ENCODE peak calls at places on chromosome 22, in four cellular contexts. S is GM12878, G is H1, K is HepG2. Q is an unnamed sample.

GRCh38 chr22:17910561-17911311 is 113.6 kb downstream of the MICAL3 start:
- DNase-seq in K (no peak), G (no peak), S (no peak), Q (peak; percentile 61)

GRCh38 chr22:42365942-42366660 is 66.1 kb downstream of the NFAM1 start:
- DNase-seq in G (no peak), S (no peak), K (no peak), Q (no peak)

GRCh38 chr22:49966041-49966715 is 5.6 kb downstream of the PIM3 start:
- DNase-seq in K (no peak), G (no peak), S (no peak), Q (no peak)

GRCh38 chr22:45072322-45072903 is 62.6 kb upstream of the PHF21B start:
- DNase-seq in G (no peak), S (no peak), K (no peak), Q (no peak)

GRCh38 chr22:29753808-29754657 is 12.8 kb downstream of the ZMAT5 start:
- DNase-seq in S (no peak), G (no peak), K (no peak), Q (no peak)

GRCh38 chr22:25822344-25822743 is 80.4 kb downstream of the MYO18B start:
- DNase-seq in G (no peak), S (no peak), K (no peak), Q (no peak)

GRCh38 chr22:50004923-50005322 is 7.6 kb downstream of the IL17REL start:
- DNase-seq in S (no peak), G (no peak), K (no peak), Q (no peak)

GRCh38 chr22:19056951-19057401 is 65.2 kb downstream of the DGCR2 start:
- DNase-seq in S (no peak), K (no peak), G (no peak), Q (no peak)

GRCh38 chr22:32720924-32721323 is 80.6 kb upstream of the TIMP3 start:
- DNase-seq in S (no peak), G (no peak), K (peak; percentile 64), Q (no peak)

GRCh38 chr22:18114495-18114894 is 3.9 kb downstream of the TUBA8 start:
- DNase-seq in S (no peak), G (no peak), K (no peak), Q (no peak)

GRCh38 chr22:49352361-49353169 is 475.1 kb downstream of the BRD1 start:
- DNase-seq in G (no peak), K (no peak), S (no peak), Q (no peak)

GRCh38 chr22:49310354-49310753 is 517.3 kb downstream of the BRD1 start:
- DNase-seq in S (no peak), G (no peak), K (no peak), Q (no peak)

GRCh38 chr22:30742291-30743256 is 47.9 kb downstream of the OSBP2 start:
- DNase-seq in S (no peak), G (no peak), K (no peak), Q (no peak)

GRCh38 chr22:21760640-21761039 is 25.0 kb upstream of the YPEL1 start:
- DNase-seq in S (no peak), G (no peak), K (no peak), Q (no peak)

DNA sequence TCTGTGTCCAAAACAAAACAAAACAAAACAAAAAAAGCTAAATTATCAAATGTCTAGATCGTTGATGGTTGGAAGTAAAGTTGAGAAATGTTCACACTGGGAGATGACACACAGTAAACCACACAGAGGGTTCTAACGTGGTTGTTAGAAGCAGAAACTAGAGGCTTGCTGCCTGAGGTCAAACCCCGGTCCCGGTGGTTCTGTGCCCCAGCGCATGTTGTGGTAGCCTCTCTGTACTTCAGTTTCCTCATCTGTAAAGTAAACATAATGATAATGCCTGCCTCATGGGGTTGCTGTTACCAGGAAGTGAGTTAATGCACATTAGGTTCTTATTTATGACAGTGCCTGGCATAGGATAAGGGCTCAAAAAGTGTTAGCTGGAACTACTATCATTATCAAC is 33.4 kb downstream of the PPARA start:
- DNase-seq in S (no peak), G (no peak), K (no peak), Q (no peak)
- TF ChIP-seq SP1 in S (no peak), G (no peak), K (no peak), Q (no peak)

DNA sequence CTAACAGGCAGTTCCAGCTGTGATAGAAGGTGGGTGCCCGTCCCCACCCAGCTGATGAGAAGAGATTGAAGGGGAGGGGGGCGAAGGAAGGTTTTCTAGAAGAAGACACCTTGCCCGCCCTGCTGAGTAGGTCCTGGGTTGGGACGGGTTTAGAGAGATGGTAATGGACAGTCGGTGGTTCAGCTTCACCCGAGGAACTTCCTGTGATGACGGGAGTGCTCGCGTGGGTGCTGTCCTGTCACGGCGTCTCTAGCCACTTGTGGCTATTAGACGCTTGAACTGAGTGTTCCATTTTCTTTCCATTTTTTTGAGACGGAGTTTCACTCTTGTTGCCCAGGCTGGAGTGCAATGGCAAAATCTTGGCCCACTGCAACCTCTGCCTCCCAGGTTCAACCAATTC is 27.6 kb upstream of the MGAT3 start:
- DNase-seq in G (no peak), S (no peak), K (no peak), Q (no peak)
- TF ChIP-seq SUZ12 in G (no peak), S (no peak), K (no peak), Q (no peak)

GRCh38 chr22:46612904-46613605 is 7.1 kb upstream of the GRAMD4 start:
- DNase-seq in K (peak; percentile 35), S (no peak), G (no peak), Q (no peak)
- TF ChIP-seq SP1 in K (no peak), S (no peak), G (no peak), Q (no peak)

GRCh38 chr22:36244522-36245391 is 5.4 kb upstream of the APOL2 start:
- DNase-seq in G (no peak), K (no peak), S (no peak), Q (no peak)
- TF ChIP-seq SUZ12 in G (no peak), K (no peak), S (no peak), Q (no peak)

DNA sequence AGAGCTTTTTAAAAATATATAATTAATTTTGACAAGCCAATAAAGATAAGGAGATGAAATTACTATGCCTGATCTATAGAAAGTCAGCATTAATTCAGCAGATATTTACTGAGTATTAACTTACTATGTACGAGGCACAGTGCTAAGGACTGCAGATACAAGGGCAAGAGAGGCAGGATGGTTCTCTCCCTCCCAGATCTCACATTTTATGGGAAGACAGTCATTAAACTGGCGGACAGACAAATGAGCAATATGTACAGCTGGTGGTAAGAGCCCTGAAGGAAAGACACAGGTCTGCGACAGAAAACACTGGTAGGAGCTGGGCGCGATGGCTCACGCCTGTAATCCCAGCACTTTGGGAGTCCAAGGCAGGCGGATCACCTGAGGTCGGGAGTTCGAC is 36.8 kb downstream of the MCHR1 start:
- DNase-seq in G (no peak), S (no peak), K (no peak), Q (peak; percentile 37)
- TF ChIP-seq SP1 in G (no peak), S (no peak), K (no peak), Q (no peak)

DNA sequence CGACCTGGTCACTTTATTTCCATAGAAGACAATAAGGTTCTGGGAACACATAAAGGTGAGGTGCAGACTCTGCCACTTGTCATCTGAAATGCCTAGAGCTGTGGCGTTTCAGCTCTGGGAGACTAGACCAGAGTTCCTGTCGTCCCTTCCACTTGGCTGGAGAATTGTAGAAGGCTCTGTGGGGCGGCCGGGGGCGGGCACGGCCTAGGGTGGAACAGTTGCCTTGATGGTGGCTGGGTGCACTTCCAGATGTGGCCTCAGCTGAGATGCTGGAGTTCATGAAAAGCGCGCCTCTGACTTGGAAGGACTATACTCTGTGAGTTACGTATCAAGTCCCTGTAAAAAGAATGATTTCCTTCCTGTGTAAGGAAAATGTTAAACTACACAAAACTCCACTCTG is 16.8 kb downstream of the TRMU start:
- DNase-seq in G (no peak), S (no peak), K (no peak), Q (no peak)
- TF ChIP-seq SUZ12 in G (no peak), S (no peak), K (no peak), Q (no peak)

DNA sequence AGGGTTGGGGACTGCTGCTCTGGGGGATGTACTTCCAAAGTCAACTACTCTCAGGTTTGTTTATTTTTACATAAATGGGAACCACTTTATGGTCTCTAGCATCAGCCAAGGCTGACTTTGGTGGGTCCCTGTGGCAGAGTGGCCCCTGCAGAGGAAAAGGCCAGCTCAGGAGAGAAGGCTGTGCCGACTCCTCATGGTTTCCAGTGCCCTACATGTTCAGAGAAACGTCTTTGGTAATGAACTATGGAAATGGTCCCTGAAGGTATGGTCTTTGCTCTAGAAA is 3.0 kb upstream of the ZDHHC8 start:
- DNase-seq in S (no peak), K (no peak), G (no peak), Q (no peak)
- TF ChIP-seq SP1 in S (no peak), K (no peak), G (no peak), Q (no peak)

DNA sequence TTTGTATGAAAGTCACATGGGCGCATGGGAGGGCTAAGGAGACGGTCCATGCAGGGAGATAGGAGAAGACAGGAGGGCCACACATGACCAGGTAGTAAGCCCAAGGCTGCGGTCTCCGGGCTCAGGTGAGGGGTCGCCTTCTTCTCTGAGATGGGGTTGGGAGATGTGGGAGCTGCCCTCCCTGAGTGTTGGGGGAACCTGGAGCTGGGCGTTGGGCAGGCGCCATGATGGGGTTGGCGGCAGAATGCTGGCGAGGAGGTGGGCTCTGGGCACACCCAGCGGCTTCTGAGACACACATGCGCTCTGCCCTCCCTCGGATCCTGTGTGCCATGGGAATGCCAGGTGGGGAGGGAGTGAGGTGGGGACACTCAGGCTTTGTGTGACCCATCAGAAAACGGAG is 254.8 kb downstream of the TBC1D22A start:
- DNase-seq in G (no peak), S (no peak), K (no peak), Q (no peak)
- TF ChIP-seq SUZ12 in G (no peak), S (no peak), K (no peak), Q (no peak)

GRCh38 chr22:43852605-43853327 is 9.5 kb downstream of the SULT4A1 start:
- DNase-seq in S (no peak), K (no peak), G (no peak), Q (no peak)

GRCh38 chr22:43851979-43852307 is 10.4 kb downstream of the SULT4A1 start:
- DNase-seq in G (no peak), S (no peak), K (no peak), Q (no peak)

GRCh38 chr22:43854151-43854785 is 8.0 kb downstream of the SULT4A1 start:
- DNase-seq in K (no peak), G (no peak), S (no peak), Q (no peak)

GRCh38 chr22:43854786-43855271 is 7.5 kb downstream of the SULT4A1 start:
- DNase-seq in S (no peak), G (no peak), K (no peak), Q (no peak)

DNA sequence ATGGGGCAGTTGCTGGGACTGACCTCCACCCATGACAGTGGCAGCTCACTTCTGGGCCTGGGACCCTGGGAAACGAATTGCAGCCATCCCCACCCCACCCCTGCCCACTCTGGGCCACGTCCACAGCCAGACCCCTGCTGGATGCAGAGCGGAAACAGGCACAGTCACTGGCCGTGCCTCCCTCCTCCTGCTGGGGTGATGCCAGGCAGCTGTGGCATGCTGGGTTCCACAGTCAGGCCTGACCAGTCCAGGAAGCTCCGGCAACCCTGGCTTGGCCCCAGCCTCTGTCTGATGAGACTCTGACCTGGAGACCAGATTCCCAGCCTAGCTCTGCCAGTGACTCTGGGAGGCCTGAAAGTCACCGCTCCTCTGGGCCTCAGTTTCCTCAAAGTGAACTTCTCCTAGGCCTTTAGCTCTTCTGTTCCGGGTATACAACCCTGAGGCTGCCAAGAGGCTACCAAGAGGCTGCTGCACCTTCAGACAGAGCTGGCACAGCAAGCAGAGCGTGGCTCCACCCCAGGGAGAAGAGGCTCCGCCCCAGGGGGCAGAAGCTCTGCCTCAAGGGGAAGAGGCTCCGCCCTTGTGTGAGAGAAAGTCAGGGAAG is 8.9 kb downstream of the SULT4A1 start:
- DNase-seq in S (no peak), K (no peak), G (no peak), Q (no peak)
- TF ChIP-seq SP1 in S (no peak), K (no peak), G (no peak), Q (no peak)

GRCh38 chr22:47144791-47145425 is 382.5 kb downstream of the TBC1D22A start:
- DNase-seq in S (no peak), K (no peak), G (no peak), Q (no peak)
- TF ChIP-seq SUZ12 in S (no peak), K (no peak), G (no peak), Q (no peak)